ENCODE peak calls at places on chromosomes 6 and 20, in seven cellular contexts. P is mesendoderm, R is IMR-90, O is H1, F is H9, C is mesenchymal stem cell, N is trophoblast cell. Z is an unnamed sample.

GRCh38 chr6:46704562-46704961 is 16.9 kb downstream of the TDRD6 start:
- DNase-seq in C (no peak), P (peak), R (no peak), F (no peak), N (no peak), O (no peak), Z (no peak)

GRCh38 chr6:87210979-87211378 is 55.6 kb downstream of the ZNF292 start:
- DNase-seq in O (no peak), P (peak), R (no peak), N (no peak), C (no peak), F (no peak), Z (no peak)

GRCh38 chr20:58231678-58232077 is 3.2 kb upstream of the ANKRD60 start:
- DNase-seq in C (peak), N (no peak), O (no peak), F (no peak), R (peak), P (peak), Z (no peak)

GRCh38 chr6:134165827-134166226 is 113.4 kb upstream of the SLC2A12 start:
- DNase-seq in N (no peak), F (no peak), P (no peak), O (no peak), R (peak), C (no peak), Z (no peak)

GRCh38 chr6:43639984-43640800 is 4.6 kb downstream of the MAD2L1BP start:
- DNase-seq in R (no peak), F (no peak), C (no peak), P (no peak), O (no peak), N (no peak), Z (no peak)

GRCh38 chr20:3068986-3069900 is 2.2 kb upstream of the OXT start:
- DNase-seq in R (peak), P (no peak), F (peak), N (peak), C (no peak), O (no peak), Z (no peak)

GRCh38 chr6:146856296-146856695 is 257.5 kb downstream of the ADGB start:
- DNase-seq in P (no peak), O (no peak), F (no peak), N (no peak), R (no peak), C (no peak), Z (no peak)

GRCh38 chr6:126264265-126264664 is 75.7 kb upstream of the CENPW start:
- DNase-seq in R (no peak), F (no peak), O (no peak), C (no peak), P (no peak), N (no peak), Z (no peak)

GRCh38 chr6:117232191-117232590 is 33.2 kb upstream of the VGLL2 start:
- DNase-seq in R (no peak), P (no peak), N (no peak), O (no peak), C (no peak), F (no peak), Z (no peak)

GRCh38 chr20:10784337-10785183 is 110.8 kb upstream of the JAG1 start:
- DNase-seq in P (peak), O (no peak), C (peak), N (no peak), F (no peak), R (no peak), Z (no peak)

GRCh38 chr6:551405-551804 is 105.5 kb downstream of the HUS1B start:
- DNase-seq in C (peak), F (peak), R (peak), O (peak), P (peak), N (peak), Z (peak)

GRCh38 chr6:139764498-139764986 is 390.1 kb upstream of the CITED2 start:
- DNase-seq in N (peak), F (no peak), O (no peak), R (peak), P (peak), C (peak), Z (no peak)

GRCh38 chr20:50304501-50304856 is 113.8 kb downstream of the CEBPB start:
- DNase-seq in F (peak), O (no peak), C (peak), R (peak), P (no peak), N (no peak), Z (no peak)

GRCh38 chr6:129317931-129318820 is 391.8 kb downstream of the ARHGAP18 start:
- DNase-seq in C (peak), N (peak), P (peak), O (no peak), R (peak), F (peak), Z (peak)

GRCh38 chr6:16205377-16206144 is 32.8 kb upstream of the GMPR start:
- DNase-seq in R (peak), F (no peak), O (no peak), C (peak), N (no peak), P (no peak), Z (no peak)

GRCh38 chr6:39430446-39430845 is 107.9 kb upstream of the KCNK16 start:
- DNase-seq in N (no peak), F (no peak), R (no peak), C (no peak), O (no peak), P (no peak), Z (no peak)

GRCh38 chr6:39432311-39433025 is 110.0 kb upstream of the KCNK16 start:
- DNase-seq in F (no peak), R (no peak), C (no peak), O (no peak), N (no peak), P (no peak), Z (no peak)

GRCh38 chr6:39433630-39434029 is 111.1 kb upstream of the KCNK16 start:
- DNase-seq in R (no peak), O (peak), N (no peak), F (no peak), C (no peak), P (no peak), Z (no peak)

GRCh38 chr6:39428152-39428551 is 105.7 kb upstream of the KCNK16 start:
- DNase-seq in N (no peak), R (no peak), F (no peak), O (no peak), P (no peak), C (no peak), Z (no peak)

DNA sequence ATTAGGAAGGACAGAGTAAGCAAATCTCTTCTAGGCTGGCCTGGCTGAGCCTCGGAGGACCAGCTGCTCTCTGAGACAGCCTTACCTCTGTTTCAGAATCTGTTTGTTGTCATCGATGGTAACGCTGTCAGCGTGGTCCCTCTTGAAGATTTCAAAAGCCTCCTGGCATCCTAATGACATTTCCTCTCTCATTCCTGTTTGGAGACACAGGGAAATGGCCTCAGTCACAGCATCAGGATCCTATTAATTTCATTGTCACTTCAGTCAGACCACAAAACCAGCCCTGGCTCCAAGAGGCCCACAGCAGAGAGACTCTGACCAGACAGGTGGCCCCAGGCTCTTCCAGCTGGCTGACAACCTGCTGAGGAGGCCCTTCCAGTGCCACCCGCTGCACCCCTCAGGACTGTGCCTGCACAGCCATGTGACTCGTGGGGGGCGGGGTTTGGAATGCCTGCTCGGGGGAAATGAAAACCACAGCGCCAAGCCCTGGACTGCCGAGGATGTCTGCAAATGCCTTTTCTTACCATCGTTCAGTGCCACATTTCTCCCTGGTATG is 108.5 kb upstream of the KCNK16 start:
- DNase-seq in C (peak), O (peak), N (no peak), F (peak), R (no peak), P (peak), Z (no peak)
- H2AK5ac ChIP-seq in C (no peak), O (no peak), N (no peak), F (no peak), R (no peak), P (no peak), Z (no peak)

DNA sequence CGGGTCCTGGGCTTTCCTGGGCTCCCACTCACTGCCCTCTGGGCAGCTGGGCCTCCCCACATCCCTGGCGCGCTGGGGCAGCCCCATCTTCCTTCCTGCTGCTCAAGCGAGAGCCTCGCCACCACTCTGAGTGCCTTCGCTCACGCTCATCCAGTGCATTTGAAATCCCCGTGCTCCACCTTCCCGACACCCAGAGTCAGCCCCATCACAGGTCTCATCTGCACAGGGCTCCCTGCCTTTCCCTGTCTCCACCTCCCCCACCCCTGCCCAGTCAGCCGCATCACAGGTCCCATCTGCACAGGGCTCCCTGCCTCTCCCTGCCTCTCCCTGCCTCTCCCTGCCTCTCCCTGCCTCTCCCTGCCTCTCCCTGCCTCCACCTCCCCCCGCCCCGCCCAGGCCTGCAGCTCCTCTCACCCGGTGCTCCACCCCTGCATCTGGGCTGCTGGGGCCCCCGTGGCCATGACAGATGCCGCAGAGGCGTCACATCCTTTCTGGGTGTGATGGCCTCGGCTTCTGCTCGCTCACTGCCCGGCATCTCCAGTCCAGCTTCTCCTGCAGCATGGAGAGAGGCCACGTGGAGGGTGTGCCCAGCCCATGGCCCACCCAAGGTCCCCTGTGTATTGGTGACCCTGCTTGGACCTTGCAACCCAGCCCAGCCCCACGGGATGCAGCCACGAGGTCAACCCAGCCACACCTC is 9.0 kb upstream of the BHLHE23 start:
- DNase-seq in P (no peak), F (no peak), R (no peak), C (no peak), O (no peak), N (no peak), Z (no peak)
- H3K18ac ChIP-seq in P (no peak), F (no peak), R (no peak), C (no peak), O (no peak), N (no peak), Z (peak)

GRCh38 chr6:4180653-4181255 is 45.4 kb upstream of the ECI2 start:
- DNase-seq in F (no peak), O (no peak), N (no peak), R (peak), C (peak), P (peak), Z (peak)
- H2AK5ac ChIP-seq in F (no peak), O (no peak), N (no peak), R (no peak), C (no peak), P (no peak), Z (no peak)

GRCh38 chr6:38929560-38929959 is 119.0 kb upstream of the GLP1R start:
- DNase-seq in P (no peak), F (no peak), R (no peak), O (no peak), C (no peak), N (no peak), Z (no peak)
- H3K18ac ChIP-seq in P (peak), F (no peak), R (no peak), O (no peak), C (no peak), N (no peak), Z (no peak)

DNA sequence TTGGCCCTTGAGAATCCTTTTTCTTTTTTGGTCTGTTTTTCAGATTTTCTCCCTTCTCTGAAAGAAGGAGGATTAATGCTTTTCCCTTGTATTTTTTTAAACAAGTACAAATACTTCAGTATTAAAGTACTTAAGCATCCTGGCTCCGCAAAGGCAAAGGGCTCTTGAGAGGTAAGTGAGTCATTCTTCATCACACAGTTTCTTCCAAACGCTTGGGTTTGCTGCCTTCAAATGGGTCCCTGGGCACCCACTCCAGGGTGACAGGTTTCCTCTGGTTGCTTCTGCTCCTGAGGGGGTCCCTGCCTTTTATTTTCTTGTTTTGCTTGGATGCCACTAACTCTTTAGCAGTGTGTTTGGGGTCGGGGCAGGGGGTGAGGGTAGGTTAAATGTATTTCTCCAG is 437.1 kb downstream of the PTPRT start:
- DNase-seq in F (no peak), C (no peak), O (no peak), P (no peak), R (no peak), N (no peak), Z (no peak)
- H2AK5ac ChIP-seq in F (no peak), C (no peak), O (no peak), P (no peak), R (no peak), N (no peak), Z (no peak)

GRCh38 chr20:54158856-54159418 is 14.8 kb downstream of the CYP24A1 start:
- DNase-seq in R (no peak), P (no peak), N (no peak), F (no peak), C (no peak), O (no peak), Z (no peak)

GRCh38 chr20:54161008-54161820 is 12.6 kb downstream of the CYP24A1 start:
- DNase-seq in F (no peak), O (no peak), P (no peak), C (no peak), N (no peak), R (no peak), Z (no peak)

GRCh38 chr20:54162378-54162777 is 11.4 kb downstream of the CYP24A1 start:
- DNase-seq in F (no peak), P (no peak), N (no peak), R (no peak), C (no peak), O (no peak), Z (no peak)

GRCh38 chr20:54161821-54162149 is 12.0 kb downstream of the CYP24A1 start:
- DNase-seq in F (no peak), N (no peak), R (no peak), O (no peak), C (no peak), P (no peak), Z (no peak)

DNA sequence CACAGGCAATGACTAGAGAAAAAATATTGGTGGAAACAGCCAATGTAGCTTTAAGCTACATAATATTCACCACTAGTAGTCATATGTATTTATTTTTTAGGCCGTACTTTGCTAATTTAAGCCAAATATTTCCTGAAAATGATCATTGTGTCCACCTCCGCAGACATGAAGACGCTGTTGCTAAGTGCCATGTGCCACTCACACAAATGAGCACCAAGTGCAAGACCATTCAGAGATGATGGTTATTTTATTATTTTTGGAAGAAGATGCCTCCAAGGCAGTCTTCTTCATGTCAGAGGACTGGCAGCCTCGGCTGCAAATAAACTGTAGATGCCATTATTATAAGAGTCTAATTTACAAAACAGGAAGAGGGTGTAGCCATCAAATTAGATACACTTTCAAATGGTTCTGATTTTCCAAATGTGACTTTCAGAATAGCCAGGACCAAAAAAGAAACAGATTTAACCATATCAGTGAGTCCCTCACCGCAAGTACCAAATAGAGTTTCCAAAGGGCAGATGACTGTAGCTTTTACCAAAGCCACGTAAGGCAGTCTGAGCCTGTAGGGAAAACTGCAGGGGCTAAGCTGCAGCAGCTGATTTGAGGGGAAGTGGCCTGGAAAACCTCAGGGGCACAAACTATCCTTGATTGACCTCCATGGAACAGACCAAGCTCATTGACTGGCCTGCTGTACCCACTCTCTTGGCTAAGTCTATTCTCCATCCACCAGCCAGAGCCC is 13.3 kb downstream of the CYP24A1 start:
- DNase-seq in R (no peak), F (no peak), O (no peak), C (no peak), P (no peak), N (no peak), Z (no peak)
- H3K18ac ChIP-seq in R (no peak), F (no peak), O (no peak), C (no peak), P (no peak), N (no peak), Z (no peak)

GRCh38 chr6:49676671-49677281 is 36.6 kb downstream of the CRISP2 start:
- DNase-seq in C (peak), P (peak), O (no peak), N (peak), F (no peak), R (peak), Z (no peak)
- H2AK5ac ChIP-seq in C (no peak), P (no peak), O (no peak), N (no peak), F (no peak), R (no peak), Z (no peak)

GRCh38 chr6:69933239-69933638 is 66.9 kb downstream of the COL19A1 start:
- DNase-seq in C (peak), P (peak), R (peak), O (no peak), F (no peak), N (no peak), Z (no peak)
- H3K18ac ChIP-seq in C (no peak), P (no peak), R (no peak), O (no peak), F (no peak), N (no peak), Z (no peak)

GRCh38 chr20:1507276-1507675 is 16.1 kb upstream of the SIRPB2 start:
- DNase-seq in N (no peak), C (no peak), P (no peak), O (no peak), F (no peak), R (no peak), Z (no peak)

GRCh38 chr20:1505361-1505760 is 14.1 kb upstream of the SIRPB2 start:
- DNase-seq in O (no peak), F (no peak), R (no peak), C (no peak), P (no peak), N (peak), Z (no peak)

GRCh38 chr20:1503564-1504227 is 12.5 kb upstream of the SIRPB2 start:
- DNase-seq in F (peak), N (peak), P (peak), C (peak), R (peak), O (peak), Z (peak)

GRCh38 chr20:1508576-1508975 is 17.4 kb upstream of the SIRPB2 start:
- DNase-seq in C (no peak), F (no peak), O (no peak), R (no peak), N (no peak), P (no peak), Z (no peak)

GRCh38 chr20:1505871-1506270 is 14.7 kb upstream of the SIRPB2 start:
- DNase-seq in N (no peak), P (no peak), O (no peak), F (no peak), R (no peak), C (no peak), Z (no peak)
- H2AK5ac ChIP-seq in N (no peak), P (no peak), O (no peak), F (no peak), R (no peak), C (no peak), Z (no peak)